ENCODE peak calls at places on chromosomes 1 and 21, in seven cellular contexts. U is COR-L47, O is fibroblast of the conjunctiva, L is brain pericyte, J is kidney tubule cell, F is HEK293T, C is activated gamma-delta T cell treated with Interleukin-2 at 50 U/mL for 16 hours. T is an unnamed sample.

GRCh38 chr1:71753746-71754145 is 528.6 kb downstream of the NEGR1 start:
- DNase-seq in U (no peak), O (no peak), C (no peak), J (no peak), F (no peak), L (no peak), T (no peak)

GRCh38 chr1:155127672-155128468 is at the start of gene EFNA1:
- DNase-seq in F (peak), J (peak), O (no peak), C (peak), L (no peak), U (peak), T (peak)

GRCh38 chr1:212491454-212491853 is 58.7 kb downstream of the NENF start:
- DNase-seq in J (no peak), C (no peak), L (no peak), U (no peak), F (no peak), O (no peak), T (no peak)

GRCh38 chr1:219910716-219911115 is 17.6 kb downstream of the SLC30A10 start:
- DNase-seq in U (no peak), O (no peak), C (no peak), L (no peak), J (no peak), F (no peak), T (no peak)

GRCh38 chr1:197944485-197944884 is 27.3 kb downstream of the LHX9 start:
- DNase-seq in L (no peak), O (no peak), C (no peak), F (no peak), U (no peak), J (peak), T (no peak)

GRCh38 chr1:216690593-216690992 is 32.6 kb downstream of the ESRRG start:
- DNase-seq in J (no peak), F (no peak), U (no peak), O (no peak), L (no peak), C (no peak), T (no peak)

GRCh38 chr1:32351859-32352745 is 10.2 kb downstream of the FAM229A start:
- DNase-seq in U (peak), O (no peak), F (peak), C (peak), L (no peak), J (peak), T (no peak)

GRCh38 chr1:223228201-223228600 is 85.2 kb upstream of the TLR5 start:
- DNase-seq in U (no peak), O (no peak), L (no peak), C (no peak), J (peak), F (no peak), T (no peak)

GRCh38 chr1:212454741-212455140 is 22.0 kb downstream of the NENF start:
- DNase-seq in C (no peak), F (no peak), J (no peak), L (no peak), U (no peak), O (no peak), T (peak)

GRCh38 chr1:179038528-179039281 is 13.0 kb downstream of the FAM20B start:
- DNase-seq in F (no peak), U (no peak), O (no peak), L (no peak), J (no peak), C (no peak), T (no peak)

GRCh38 chr1:53572061-53572801 is 113.0 kb downstream of the DMRTB1 start:
- DNase-seq in O (no peak), L (no peak), J (peak), F (no peak), U (peak), C (no peak), T (peak)

GRCh38 chr1:6157132-6157527 is 23.0 kb downstream of the CHD5 start:
- DNase-seq in L (no peak), O (no peak), C (no peak), F (no peak), J (peak), U (no peak), T (no peak)

GRCh38 chr1:154772056-154772455 is 98.0 kb downstream of the KCNN3 start:
- DNase-seq in J (no peak), C (no peak), F (no peak), L (no peak), O (no peak), U (no peak), T (peak)

GRCh38 chr1:196009362-196009761 is 598.9 kb downstream of the KCNT2 start:
- DNase-seq in L (no peak), U (no peak), F (no peak), J (no peak), C (no peak), O (no peak), T (no peak)

GRCh38 chr1:19374926-19375325 is 62.8 kb downstream of the SLC66A1 start:
- DNase-seq in O (no peak), F (no peak), L (no peak), C (no peak), U (no peak), J (no peak), T (no peak)

GRCh38 chr1:52702886-52703787 is 5.0 kb upstream of the COA7 start:
- DNase-seq in F (peak), U (no peak), C (peak), L (peak), O (peak), J (peak), T (peak)

GRCh38 chr21:32917392-32918135 is 108.2 kb upstream of the OLIG2 start:
- DNase-seq in U (no peak), C (no peak), L (no peak), F (no peak), J (peak), O (no peak), T (no peak)

GRCh38 chr1:1177452-1178206 is 3.9 kb downstream of the TTLL10 start:
- DNase-seq in U (no peak), O (no peak), J (no peak), L (no peak), C (no peak), F (no peak), T (no peak)

GRCh38 chr1:235504122-235504493 is at the start of gene B3GALNT2:
- DNase-seq in J (no peak), L (no peak), O (no peak), F (no peak), C (no peak), U (no peak), T (no peak)

GRCh38 chr1:154574715-154575114 is 7.1 kb downstream of the CHRNB2 start:
- DNase-seq in C (no peak), O (no peak), F (no peak), L (no peak), J (peak), U (peak), T (no peak)

GRCh38 chr1:181353526-181353925 is 129.8 kb upstream of the CACNA1E start:
- DNase-seq in U (no peak), O (no peak), J (peak), F (no peak), L (no peak), C (no peak), T (no peak)

GRCh38 chr1:81574365-81574764 is 226.4 kb upstream of the ADGRL2 start:
- DNase-seq in C (no peak), U (no peak), J (no peak), F (no peak), O (no peak), L (no peak), T (no peak)

GRCh38 chr1:229474491-229474890 is 33.6 kb downstream of the NUP133 start:
- DNase-seq in F (no peak), L (no peak), O (no peak), J (no peak), U (no peak), C (no peak), T (no peak)

GRCh38 chr1:161260346-161260745 is 1.8 kb downstream of the PCP4L1 start:
- DNase-seq in F (no peak), U (no peak), C (no peak), O (no peak), J (no peak), L (no peak), T (no peak)

GRCh38 chr1:76330993-76331603 is 256.6 kb downstream of the ST6GALNAC3 start:
- DNase-seq in F (peak), C (peak), U (peak), L (peak), J (peak), O (peak), T (no peak)

GRCh38 chr21:26433386-26433785 is 139.7 kb downstream of the CYYR1 start:
- DNase-seq in J (no peak), F (no peak), L (no peak), O (no peak), U (no peak), C (no peak), T (no peak)

GRCh38 chr1:5738911-5739462 is 253.2 kb downstream of the NPHP4 start:
- DNase-seq in J (no peak), L (no peak), F (no peak), C (no peak), U (no peak), O (no peak), T (no peak)

GRCh38 chr1:20948091-20948490 is 161.0 kb upstream of the HP1BP3 start:
- DNase-seq in F (no peak), O (no peak), U (no peak), C (no peak), L (no peak), J (no peak), T (no peak)

GRCh38 chr1:59596432-59596831 is 218.3 kb upstream of the HOOK1 start:
- DNase-seq in J (peak), F (no peak), U (no peak), L (no peak), C (no peak), O (peak), T (no peak)

GRCh38 chr1:245894843-245895242 is 612.2 kb downstream of the SMYD3 start:
- DNase-seq in L (no peak), F (no peak), J (no peak), U (no peak), O (no peak), C (no peak), T (no peak)

GRCh38 chr1:111620412-111620971 is 903 bp downstream of the RAP1A start:
- DNase-seq in L (no peak), F (no peak), C (no peak), O (no peak), J (no peak), U (no peak), T (no peak)

GRCh38 chr1:20318971-20319370 is 28.3 kb downstream of the VWA5B1 start:
- DNase-seq in L (no peak), O (no peak), F (no peak), J (no peak), C (no peak), U (no peak), T (no peak)

GRCh38 chr1:160400646-160401486 is 502 bp downstream of the VANGL2 start:
- DNase-seq in J (no peak), C (no peak), L (no peak), F (peak), O (no peak), U (peak), T (no peak)

GRCh38 chr1:37480581-37481288 is 6.4 kb downstream of the ZC3H12A start:
- DNase-seq in O (no peak), F (no peak), C (no peak), L (no peak), U (no peak), J (no peak), T (peak)

GRCh38 chr1:63969461-63969893 is 195.7 kb downstream of the ROR1 start:
- DNase-seq in U (no peak), F (no peak), J (peak), C (no peak), L (no peak), O (no peak), T (no peak)